ENCODE peak calls at places on chromosome 22, in eight cellular contexts. L, D, N, J, K, C, G and S are unnamed samples.

GRCh38 chr22:44182591-44183588 is 2.2 kb downstream of the PARVG start:
- DNase-seq in L (no peak), D (no peak), N (peak), J (no peak), K (peak), C (no peak), G (no peak), S (no peak)

GRCh38 chr22:44456661-44457412 is 41.2 kb downstream of the RTL6 start:
- DNase-seq in L (no peak), D (no peak), N (no peak), J (no peak), K (no peak), C (no peak), G (peak), S (no peak)

GRCh38 chr22:46045459-46046298 is 68.7 kb upstream of the WNT7B start:
- DNase-seq in L (no peak), D (no peak), N (no peak), J (no peak), K (no peak), C (no peak), G (no peak), S (no peak)

GRCh38 chr22:46432164-46433068 is 96.9 kb downstream of the TRMU start:
- DNase-seq in L (no peak), D (no peak), N (peak), J (no peak), K (peak), C (no peak), G (no peak), S (peak)

GRCh38 chr22:38240734-38241252 is 32.0 kb downstream of the TMEM184B start:
- DNase-seq in L (peak), D (peak), N (no peak), J (peak), K (no peak), C (peak), G (no peak), S (no peak)

GRCh38 chr22:24925586-24926427 is 20.7 kb downstream of the LHFPL7 start:
- DNase-seq in L (no peak), D (peak), N (no peak), J (no peak), K (no peak), C (no peak), G (no peak), S (no peak)

GRCh38 chr22:19117111-19117512 is 5.1 kb downstream of the DGCR2 start:
- DNase-seq in L (no peak), D (no peak), N (no peak), J (no peak), K (no peak), C (no peak), G (no peak), S (no peak)

GRCh38 chr22:19807161-19807913 is 46.8 kb downstream of the TBX1 start:
- DNase-seq in L (no peak), D (no peak), N (no peak), J (no peak), K (no peak), C (no peak), G (no peak), S (no peak)

GRCh38 chr22:26592368-26593015 is 2.6 kb upstream of the TPST2 start:
- DNase-seq in L (no peak), D (no peak), N (peak), J (no peak), K (peak), C (no peak), G (no peak), S (peak)

GRCh38 chr22:26658671-26659478 is 1.5 kb downstream of the MIAT start:
- DNase-seq in L (peak), D (peak), N (peak), J (peak), K (peak), C (peak), G (no peak), S (peak)

GRCh38 chr22:26956346-26956745 is 299.0 kb downstream of the MIAT start:
- DNase-seq in L (no peak), D (no peak), N (no peak), J (no peak), K (no peak), C (no peak), G (no peak), S (no peak)

GRCh38 chr22:44088976-44089570 is 65.0 kb downstream of the PARVB start:
- DNase-seq in L (peak), D (no peak), N (no peak), J (peak), K (no peak), C (peak), G (no peak), S (no peak)

GRCh38 chr22:46941958-46942815 is 179.7 kb downstream of the TBC1D22A start:
- DNase-seq in L (peak), D (no peak), N (no peak), J (no peak), K (no peak), C (no peak), G (no peak), S (no peak)

GRCh38 chr22:19336133-19337075 is 44.9 kb upstream of the CLTCL1 start:
- DNase-seq in L (no peak), D (no peak), N (no peak), J (no peak), K (no peak), C (no peak), G (no peak), S (no peak)

GRCh38 chr22:50262460-50262911 is 1.0 kb upstream of the MAPK12 start:
- DNase-seq in L (no peak), D (no peak), N (no peak), J (no peak), K (no peak), C (no peak), G (no peak), S (no peak)

GRCh38 chr22:49944399-49944891 is 16.1 kb upstream of the PIM3 start:
- DNase-seq in L (no peak), D (no peak), N (no peak), J (no peak), K (no peak), C (no peak), G (no peak), S (no peak)

GRCh38 chr22:25406510-25407210 is 157.8 kb upstream of the GRK3 start:
- DNase-seq in L (no peak), D (no peak), N (no peak), J (no peak), K (no peak), C (no peak), G (no peak), S (peak)

DNA sequence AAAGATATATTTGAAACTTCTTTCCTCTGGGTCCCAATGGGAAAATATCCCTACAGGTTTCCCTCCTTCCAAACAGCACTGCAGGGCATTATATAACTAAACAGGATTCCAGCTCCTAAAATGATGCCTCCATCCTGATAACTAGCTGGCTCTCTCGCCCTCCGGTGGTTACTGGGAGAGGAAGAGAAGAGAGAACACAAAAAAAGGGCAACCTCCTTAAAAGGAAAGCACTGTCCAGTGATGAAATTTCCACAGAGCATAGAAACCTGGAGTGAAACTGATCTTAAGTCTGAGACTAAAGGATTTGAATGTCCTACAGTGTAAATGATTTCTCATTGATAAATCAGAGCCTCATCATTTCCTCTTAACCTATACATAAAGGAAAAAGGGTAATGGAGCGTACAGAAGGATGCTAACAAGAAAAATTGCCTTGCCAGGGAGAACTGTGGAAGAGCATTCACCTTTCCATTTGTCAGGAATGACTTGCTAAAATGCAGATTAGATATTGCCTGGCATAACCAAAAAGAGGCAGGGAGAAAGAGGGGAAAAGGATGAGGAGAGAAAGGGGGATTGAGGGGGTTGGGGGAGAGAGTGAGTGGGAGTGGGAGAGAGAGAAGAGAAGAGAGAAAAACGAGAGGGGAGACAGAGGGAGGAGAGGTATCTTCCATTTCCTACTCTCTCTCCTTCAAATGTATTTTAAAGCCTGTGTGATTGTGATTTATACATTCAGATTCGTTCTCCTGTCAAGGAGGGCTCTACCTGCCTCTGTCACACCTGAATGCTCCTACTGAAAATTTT is 121.4 kb downstream of the APOL5 start:
- DNase-seq in L (peak), D (peak), N (no peak), J (peak), K (no peak), C (no peak), G (no peak), S (no peak)
- TF ChIP-seq CTCF in L (peak), D (peak), N (no peak), J (peak), K (peak), C (peak), G (peak), S (no peak)

GRCh38 chr22:41909290-41910049 is 5.4 kb downstream of the SHISA8 start:
- DNase-seq in L (no peak), D (no peak), N (no peak), J (no peak), K (no peak), C (no peak), G (no peak), S (no peak)

GRCh38 chr22:41906822-41907221 is 8.1 kb downstream of the SHISA8 start:
- DNase-seq in L (no peak), D (no peak), N (no peak), J (no peak), K (no peak), C (no peak), G (no peak), S (no peak)

GRCh38 chr22:41910050-41910598 is 4.8 kb downstream of the SHISA8 start:
- DNase-seq in L (no peak), D (no peak), N (no peak), J (no peak), K (no peak), C (no peak), G (no peak), S (peak)

GRCh38 chr22:41907436-41908401 is 7.2 kb downstream of the SHISA8 start:
- DNase-seq in L (peak), D (no peak), N (no peak), J (no peak), K (no peak), C (no peak), G (no peak), S (no peak)

DNA sequence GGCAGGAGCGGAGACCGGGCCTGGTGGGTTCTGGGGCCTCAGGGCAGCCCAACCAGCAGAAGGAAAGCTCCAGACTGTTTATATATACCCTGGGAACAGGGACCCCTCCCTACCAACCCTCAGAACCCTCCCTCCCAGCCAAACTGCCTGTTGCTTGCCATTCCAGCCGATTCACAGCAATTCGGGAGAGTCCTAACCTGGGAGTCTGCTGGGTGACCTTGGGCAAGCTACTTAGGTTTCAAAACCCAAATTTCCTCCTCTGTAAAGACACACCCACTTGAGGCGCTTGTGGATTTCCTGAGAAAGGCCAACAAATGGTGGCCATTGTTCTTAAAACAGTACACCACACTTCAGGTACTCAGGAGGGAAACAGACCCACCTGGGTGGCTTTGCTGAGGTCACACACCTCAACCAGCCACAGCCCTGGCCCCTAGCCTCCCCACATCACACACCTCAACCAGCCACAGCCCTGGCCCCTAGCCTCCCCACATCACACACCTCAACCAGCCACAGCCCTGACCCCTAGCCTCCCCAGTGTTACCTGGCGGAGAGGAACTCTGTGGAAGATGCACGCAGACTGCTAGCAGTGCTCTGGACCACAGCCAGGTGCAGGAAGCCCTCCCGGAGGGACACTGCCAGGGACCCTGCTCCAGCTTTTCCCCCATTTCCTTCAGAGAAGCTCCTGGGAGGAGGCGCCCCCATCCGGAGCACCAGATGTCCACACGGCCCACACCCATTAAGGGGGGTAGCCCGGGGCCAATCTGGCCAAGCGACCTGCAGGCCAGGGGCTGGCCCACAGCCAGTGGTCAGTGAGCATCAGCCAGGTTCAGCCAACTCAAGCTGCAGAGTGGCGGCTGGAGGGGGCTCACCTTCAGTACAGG is 6.2 kb downstream of the SHISA8 start:
- DNase-seq in L (no peak), D (no peak), N (no peak), J (no peak), K (no peak), C (no peak), G (no peak), S (no peak)
- TF ChIP-seq CTCF in L (no peak), D (no peak), N (no peak), J (no peak), K (no peak), C (no peak), G (no peak), S (no peak)

GRCh38 chr22:22802346-22802970 is 85.2 kb upstream of the IGLL5 start:
- DNase-seq in L (no peak), D (peak), N (peak), J (no peak), K (peak), C (no peak), G (peak), S (peak)
- TF ChIP-seq CTCF in L (peak), D (peak), N (peak), J (peak), K (peak), C (no peak), G (no peak), S (no peak)

DNA sequence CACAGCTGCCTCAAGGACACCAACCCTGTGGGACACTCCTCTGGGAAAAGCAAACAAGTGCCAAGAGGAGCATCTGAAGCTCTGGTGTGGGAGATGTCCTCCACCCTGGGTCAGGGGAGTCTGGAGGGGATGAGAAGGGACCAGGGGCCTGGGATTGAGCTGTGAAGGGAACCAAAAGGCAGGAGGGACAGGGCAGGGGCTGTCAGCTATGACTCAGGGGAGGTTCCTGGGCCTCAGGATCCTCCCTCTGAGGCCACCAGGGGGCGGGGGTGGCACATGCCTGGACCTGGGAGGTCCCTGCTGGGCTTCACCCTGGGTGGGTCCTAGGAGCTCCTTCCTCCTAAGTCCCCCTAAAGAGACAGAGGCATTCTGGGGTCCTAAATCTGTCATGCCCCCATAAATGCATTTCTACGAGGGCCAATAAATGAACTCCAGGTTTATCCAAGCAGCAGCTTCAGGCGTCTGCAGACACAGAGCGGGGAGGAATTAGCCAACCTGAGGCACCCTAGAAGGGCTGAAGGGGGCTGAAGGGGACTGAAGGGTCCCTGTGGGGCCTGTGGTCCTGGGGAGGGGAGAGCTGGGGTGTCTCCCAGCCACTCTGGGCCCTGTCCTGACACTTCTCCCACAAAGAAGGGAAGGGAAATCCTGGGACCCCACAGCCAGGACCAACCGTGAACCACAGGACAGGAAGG is 31.9 kb upstream of the IGLL5 start:
- DNase-seq in L (no peak), D (peak), N (peak), J (no peak), K (peak), C (no peak), G (peak), S (peak)
- TF ChIP-seq CTCF in L (peak), D (peak), N (peak), J (peak), K (peak), C (peak), G (no peak), S (peak)

DNA sequence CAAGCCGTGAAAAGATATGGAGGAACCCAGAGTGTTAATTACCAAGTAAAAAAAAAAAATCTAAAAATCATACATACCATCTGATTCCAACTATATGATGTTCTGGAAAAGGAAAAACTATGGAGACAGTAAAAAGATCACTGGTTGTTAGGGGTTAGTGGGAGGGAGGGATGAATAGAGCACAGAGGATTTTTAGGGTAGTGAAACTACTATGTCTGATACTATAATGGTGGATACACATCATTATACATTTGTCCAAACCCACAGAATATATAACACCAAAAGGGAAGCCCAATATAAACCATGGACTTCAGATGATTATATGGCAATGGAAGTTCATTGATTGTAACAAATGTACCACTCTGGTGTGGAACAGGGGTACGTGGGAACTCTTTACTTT is 74.1 kb downstream of the ENTHD1 start:
- DNase-seq in L (no peak), D (no peak), N (no peak), J (no peak), K (no peak), C (no peak), G (no peak), S (no peak)
- TF ChIP-seq CTCF in L (no peak), D (no peak), N (no peak), J (no peak), K (no peak), C (no peak), G (no peak), S (no peak)

DNA sequence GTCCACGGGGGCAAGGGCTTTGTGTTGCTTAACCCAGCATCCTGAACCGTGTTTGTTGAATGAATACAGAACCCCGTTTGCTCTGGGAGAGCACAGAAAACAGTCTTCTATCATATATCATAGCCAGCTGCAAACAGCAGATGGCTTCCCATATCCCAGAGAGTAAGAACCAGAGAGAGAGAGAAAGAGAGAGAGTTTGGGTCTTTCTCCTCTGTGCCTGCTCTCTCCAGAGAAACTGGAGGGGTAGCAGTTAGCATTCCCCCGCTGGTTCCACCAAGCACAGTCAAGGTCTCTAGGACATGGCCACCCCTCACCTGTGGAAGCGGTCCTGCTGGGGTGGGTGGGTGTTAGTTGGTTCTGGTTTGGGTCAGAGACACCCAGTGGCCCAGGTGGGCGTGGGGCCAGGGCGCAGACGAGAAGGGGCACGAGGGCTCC is 487 bp upstream of the TIMP3 start:
- DNase-seq in L (no peak), D (no peak), N (no peak), J (no peak), K (no peak), C (no peak), G (no peak), S (no peak)
- TF ChIP-seq CTCF in L (no peak), D (no peak), N (no peak), J (no peak), K (no peak), C (no peak), G (no peak), S (no peak)

DNA sequence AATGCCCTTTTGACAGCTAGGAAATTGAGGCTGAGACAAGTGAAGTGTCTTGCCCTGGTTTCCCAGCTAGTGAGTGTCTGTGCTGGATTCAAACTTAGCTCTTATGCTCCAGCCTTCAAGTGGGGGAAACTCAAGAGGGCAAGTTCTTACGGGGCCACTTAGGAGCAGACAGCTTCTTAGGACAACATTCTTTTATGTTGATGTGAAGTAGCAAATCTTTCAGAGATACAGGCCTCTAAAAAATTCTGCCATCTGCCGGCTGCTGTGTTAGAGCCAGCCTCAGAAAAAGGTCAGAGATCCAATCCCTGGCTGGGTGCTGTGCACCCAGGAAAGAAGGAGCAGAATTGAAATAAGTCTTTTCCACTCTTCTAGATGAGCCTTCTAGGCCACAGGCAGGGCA is 26.6 kb downstream of the TIMP3 start:
- DNase-seq in L (no peak), D (peak), N (no peak), J (no peak), K (no peak), C (no peak), G (no peak), S (no peak)
- TF ChIP-seq CTCF in L (peak), D (peak), N (no peak), J (no peak), K (no peak), C (peak), G (peak), S (no peak)

GRCh38 chr22:17095538-17095937 is 10.7 kb downstream of the IL17RA start:
- DNase-seq in L (no peak), D (no peak), N (no peak), J (no peak), K (no peak), C (no peak), G (no peak), S (no peak)
- TF ChIP-seq CTCF in L (peak), D (peak), N (no peak), J (peak), K (no peak), C (peak), G (no peak), S (peak)